ENCODE peak calls at places on chromosomes 16 and 17, in eight cellular contexts. S is lower leg skin; O is colonic mucosa; W is cardiac septum; E is CD8-positive, alpha-beta memory T cell; C is AG08395; Z is posterior vena cava; G is mucosa of descending colon. Q is an unnamed sample.
A peak's percentile ranks its signal among the peaks of the same experiment; 100 is the strongest.

GRCh38 chr17:45764479-45764878 is 19.6 kb upstream of the CRHR1 start:
- DNase-seq in G (no peak), Z (no peak), O (no peak), E (no peak), S (no peak), W (no peak), C (no peak), Q (no peak)

GRCh38 chr17:17435323-17435722 is 41.5 kb upstream of the MED9 start:
- DNase-seq in S (peak; percentile 79), E (no peak), C (peak; percentile 85), Z (no peak), O (no peak), W (no peak), G (no peak), Q (no peak)

GRCh38 chr17:77096570-77097214 is 44.1 kb upstream of the SEC14L1 start:
- DNase-seq in W (no peak), C (peak; percentile 57), E (no peak), O (no peak), Z (no peak), S (no peak), G (no peak), Q (no peak)

GRCh38 chr17:45705123-45706009 is 78.8 kb upstream of the CRHR1 start:
- DNase-seq in E (no peak), S (no peak), O (no peak), C (peak; percentile 20), W (no peak), Z (peak; percentile 36), G (no peak), Q (no peak)

GRCh38 chr17:63841350-63842172 is 924 bp downstream of the SMARCD2 start:
- DNase-seq in S (peak; percentile 93), E (no peak), Z (peak; percentile 88), O (peak; percentile 70), C (peak; percentile 9), G (peak; percentile 85), W (peak; percentile 82), Q (peak; percentile 13)

GRCh38 chr16:71896688-71897368 is 1.5 kb downstream of the IST1 start:
- DNase-seq in G (no peak), W (no peak), Z (no peak), S (no peak), O (no peak), E (no peak), C (no peak), Q (no peak)

GRCh38 chr17:83053021-83053778 is 26.2 kb upstream of the METRNL start:
- DNase-seq in O (peak; percentile 31), C (no peak), G (no peak), W (peak; percentile 64), S (peak; percentile 85), E (no peak), Z (peak; percentile 80), Q (no peak)

GRCh38 chr17:62163847-62164246 is 98.8 kb upstream of the MED13 start:
- DNase-seq in S (peak; percentile 18), W (no peak), Z (no peak), C (no peak), G (peak; percentile 83), E (no peak), O (peak; percentile 93), Q (peak; percentile 69)

GRCh38 chr17:61570118-61570517 is 20.9 kb downstream of the NACA2 start:
- DNase-seq in S (no peak), G (no peak), C (no peak), E (no peak), Z (no peak), O (no peak), W (no peak), Q (no peak)